ENCODE peak calls at places on chromosomes 13 and 19, in four cellular contexts. One of them, this sample, is unnamed.

GRCh38 chr13:103803349-103803748 is 737.1 kb upstream of the SLC10A2 start:
- DNase-seq in AG10803: no peak
- DNase-seq in adipocyte: no peak
- DNase-seq in stimulated activated CD4-positive, alpha-beta T cell treated with anti-CD3 and anti-CD28 coated beads, Interleukin-2, amount 100 ng/mL, for 48 hours: no peak
- DNase-seq in this sample: no peak

GRCh38 chr13:25214371-25215252 is 42.5 kb upstream of the AMER2 start:
- DNase-seq in AG10803: peak
- DNase-seq in adipocyte: no peak
- DNase-seq in stimulated activated CD4-positive, alpha-beta T cell treated with anti-CD3 and anti-CD28 coated beads, Interleukin-2, amount 100 ng/mL, for 48 hours: no peak
- DNase-seq in this sample: no peak

GRCh38 chr19:5738423-5738822 is 18.0 kb downstream of the CATSPERD start:
- DNase-seq in AG10803: peak
- DNase-seq in adipocyte: no peak
- DNase-seq in stimulated activated CD4-positive, alpha-beta T cell treated with anti-CD3 and anti-CD28 coated beads, Interleukin-2, amount 100 ng/mL, for 48 hours: no peak
- DNase-seq in this sample: no peak

GRCh38 chr19:47475460-47475859 is 3.8 kb upstream of the SLC8A2 start:
- DNase-seq in AG10803: no peak
- DNase-seq in adipocyte: no peak
- DNase-seq in stimulated activated CD4-positive, alpha-beta T cell treated with anti-CD3 and anti-CD28 coated beads, Interleukin-2, amount 100 ng/mL, for 48 hours: no peak
- DNase-seq in this sample: no peak

GRCh38 chr19:11480081-11480926 is 542 bp downstream of the ELAVL3 start:
- DNase-seq in AG10803: no peak
- DNase-seq in adipocyte: no peak
- DNase-seq in stimulated activated CD4-positive, alpha-beta T cell treated with anti-CD3 and anti-CD28 coated beads, Interleukin-2, amount 100 ng/mL, for 48 hours: no peak
- DNase-seq in this sample: no peak

GRCh38 chr13:33775339-33776108 is 42.4 kb upstream of the RFC3 start:
- DNase-seq in AG10803: no peak
- DNase-seq in adipocyte: peak
- DNase-seq in stimulated activated CD4-positive, alpha-beta T cell treated with anti-CD3 and anti-CD28 coated beads, Interleukin-2, amount 100 ng/mL, for 48 hours: no peak
- DNase-seq in this sample: no peak

GRCh38 chr13:112893570-112894422 is 75.2 kb upstream of the MCF2L start:
- DNase-seq in AG10803: no peak
- DNase-seq in adipocyte: no peak
- DNase-seq in stimulated activated CD4-positive, alpha-beta T cell treated with anti-CD3 and anti-CD28 coated beads, Interleukin-2, amount 100 ng/mL, for 48 hours: no peak
- DNase-seq in this sample: peak

GRCh38 chr19:18141031-18141430 is 11.9 kb upstream of the PIK3R2 start:
- DNase-seq in AG10803: no peak
- DNase-seq in adipocyte: no peak
- DNase-seq in stimulated activated CD4-positive, alpha-beta T cell treated with anti-CD3 and anti-CD28 coated beads, Interleukin-2, amount 100 ng/mL, for 48 hours: no peak
- DNase-seq in this sample: no peak

GRCh38 chr13:52779028-52779612 is 39.5 kb upstream of the CNMD start:
- DNase-seq in AG10803: no peak
- DNase-seq in adipocyte: no peak
- DNase-seq in stimulated activated CD4-positive, alpha-beta T cell treated with anti-CD3 and anti-CD28 coated beads, Interleukin-2, amount 100 ng/mL, for 48 hours: no peak
- DNase-seq in this sample: no peak

GRCh38 chr19:3656073-3656746 is 29.6 kb upstream of the CACTIN start:
- DNase-seq in AG10803: peak
- DNase-seq in adipocyte: no peak
- DNase-seq in stimulated activated CD4-positive, alpha-beta T cell treated with anti-CD3 and anti-CD28 coated beads, Interleukin-2, amount 100 ng/mL, for 48 hours: no peak
- DNase-seq in this sample: no peak

GRCh38 chr19:48466571-48467325 is 2.4 kb upstream of the CYTH2 start:
- DNase-seq in AG10803: peak
- DNase-seq in adipocyte: peak
- DNase-seq in stimulated activated CD4-positive, alpha-beta T cell treated with anti-CD3 and anti-CD28 coated beads, Interleukin-2, amount 100 ng/mL, for 48 hours: no peak
- DNase-seq in this sample: no peak

GRCh38 chr13:60647547-60647946 is 250.5 kb downstream of the TDRD3 start:
- DNase-seq in AG10803: no peak
- DNase-seq in adipocyte: no peak
- DNase-seq in stimulated activated CD4-positive, alpha-beta T cell treated with anti-CD3 and anti-CD28 coated beads, Interleukin-2, amount 100 ng/mL, for 48 hours: no peak
- DNase-seq in this sample: no peak

GRCh38 chr13:100063333-100063732 is 25.6 kb upstream of the PCCA start:
- DNase-seq in AG10803: peak
- DNase-seq in adipocyte: peak
- DNase-seq in stimulated activated CD4-positive, alpha-beta T cell treated with anti-CD3 and anti-CD28 coated beads, Interleukin-2, amount 100 ng/mL, for 48 hours: no peak
- DNase-seq in this sample: no peak

GRCh38 chr19:20321139-20321656 is 154.2 kb downstream of the ZNF486 start:
- DNase-seq in AG10803: no peak
- DNase-seq in adipocyte: no peak
- DNase-seq in stimulated activated CD4-positive, alpha-beta T cell treated with anti-CD3 and anti-CD28 coated beads, Interleukin-2, amount 100 ng/mL, for 48 hours: no peak
- DNase-seq in this sample: no peak

GRCh38 chr19:3649888-3650287 is 23.3 kb upstream of the CACTIN start:
- DNase-seq in AG10803: no peak
- DNase-seq in adipocyte: no peak
- DNase-seq in stimulated activated CD4-positive, alpha-beta T cell treated with anti-CD3 and anti-CD28 coated beads, Interleukin-2, amount 100 ng/mL, for 48 hours: no peak
- DNase-seq in this sample: no peak

GRCh38 chr13:111792956-111793355 is 274.0 kb upstream of the SOX1 start:
- DNase-seq in AG10803: no peak
- DNase-seq in adipocyte: no peak
- DNase-seq in stimulated activated CD4-positive, alpha-beta T cell treated with anti-CD3 and anti-CD28 coated beads, Interleukin-2, amount 100 ng/mL, for 48 hours: no peak
- DNase-seq in this sample: no peak

GRCh38 chr19:11227201-11227886 is 12.1 kb upstream of the ANGPTL8 start:
- DNase-seq in AG10803: no peak
- DNase-seq in adipocyte: no peak
- DNase-seq in stimulated activated CD4-positive, alpha-beta T cell treated with anti-CD3 and anti-CD28 coated beads, Interleukin-2, amount 100 ng/mL, for 48 hours: no peak
- DNase-seq in this sample: no peak

GRCh38 chr13:93039131-93039530 is 187.5 kb upstream of the GPC6 start:
- DNase-seq in AG10803: peak
- DNase-seq in adipocyte: no peak
- DNase-seq in stimulated activated CD4-positive, alpha-beta T cell treated with anti-CD3 and anti-CD28 coated beads, Interleukin-2, amount 100 ng/mL, for 48 hours: no peak
- DNase-seq in this sample: no peak

GRCh38 chr19:38101723-38102122 is 122.3 kb downstream of the DPF1 start:
- DNase-seq in AG10803: no peak
- DNase-seq in adipocyte: no peak
- DNase-seq in stimulated activated CD4-positive, alpha-beta T cell treated with anti-CD3 and anti-CD28 coated beads, Interleukin-2, amount 100 ng/mL, for 48 hours: no peak
- DNase-seq in this sample: no peak

GRCh38 chr19:38358071-38358470 is 16.3 kb upstream of the PSMD8 start:
- DNase-seq in AG10803: no peak
- DNase-seq in adipocyte: no peak
- DNase-seq in stimulated activated CD4-positive, alpha-beta T cell treated with anti-CD3 and anti-CD28 coated beads, Interleukin-2, amount 100 ng/mL, for 48 hours: no peak
- DNase-seq in this sample: no peak

GRCh38 chr19:48784527-48784926 is 26.3 kb downstream of the BCAT2 start:
- DNase-seq in AG10803: peak
- DNase-seq in adipocyte: peak
- DNase-seq in stimulated activated CD4-positive, alpha-beta T cell treated with anti-CD3 and anti-CD28 coated beads, Interleukin-2, amount 100 ng/mL, for 48 hours: no peak
- DNase-seq in this sample: no peak

GRCh38 chr19:51686171-51686570 is 7.0 kb upstream of the SPACA6 start:
- DNase-seq in AG10803: no peak
- DNase-seq in adipocyte: peak
- DNase-seq in stimulated activated CD4-positive, alpha-beta T cell treated with anti-CD3 and anti-CD28 coated beads, Interleukin-2, amount 100 ng/mL, for 48 hours: no peak
- DNase-seq in this sample: no peak

GRCh38 chr13:77375554-77375953 is 48.7 kb upstream of the MYCBP2 start:
- DNase-seq in AG10803: no peak
- DNase-seq in adipocyte: no peak
- DNase-seq in stimulated activated CD4-positive, alpha-beta T cell treated with anti-CD3 and anti-CD28 coated beads, Interleukin-2, amount 100 ng/mL, for 48 hours: no peak
- DNase-seq in this sample: no peak